ENCODE peak calls at places on chromosome 17, in five cellular contexts. W is stimulated activated CD8-positive, alpha-beta memory T cell treated with anti-CD3 and anti-CD28 coated beads, Interleukin-15, amount 100 ng/mL, for 24 hours; G is CD8-positive, alpha-beta memory T cell; L is kidney glomerular epithelial cell; P is type B pancreatic cell. H is an unnamed sample.

GRCh38 chr17:44203731-44204452 is 4.2 kb upstream of the ATXN7L3 start:
- DNase-seq in W (no peak), G (peak; percentile 61), L (peak; percentile 29), P (no peak), H (no peak)

GRCh38 chr17:72171703-72172670 is 51.2 kb downstream of the SOX9 start:
- DNase-seq in W (no peak), G (no peak), L (no peak), P (no peak), H (no peak)

GRCh38 chr17:63956296-63956920 is 16.3 kb downstream of the SCN4A start:
- DNase-seq in W (no peak), G (no peak), L (no peak), P (no peak), H (no peak)

GRCh38 chr17:962650-963049 is 16.9 kb downstream of the NXN start:
- DNase-seq in W (no peak), G (no peak), L (no peak), P (no peak), H (no peak)

GRCh38 chr17:78137392-78138203 is 7.0 kb downstream of the TMC8 start:
- DNase-seq in W (no peak), G (peak; percentile 68), L (no peak), P (no peak), H (peak; percentile 37)

GRCh38 chr17:77883213-77883650 is 75.3 kb upstream of the TNRC6C start:
- DNase-seq in W (no peak), G (no peak), L (no peak), P (no peak), H (no peak)

GRCh38 chr17:10126554-10127493 is 71.6 kb downstream of the GAS7 start:
- DNase-seq in W (no peak), G (no peak), L (no peak), P (no peak), H (no peak)

GRCh38 chr17:81002409-81003361 is 11.0 kb downstream of the CHMP6 start:
- DNase-seq in W (no peak), G (no peak), L (no peak), P (no peak), H (no peak)

GRCh38 chr17:77436058-77436442 is 295.3 kb downstream of the SEC14L1 start:
- DNase-seq in W (no peak), G (no peak), L (no peak), P (no peak), H (no peak)

GRCh38 chr17:42409467-42410351 is 13.3 kb downstream of the CAVIN1 start:
- DNase-seq in W (no peak), G (no peak), L (peak; percentile 38), P (no peak), H (no peak)

GRCh38 chr17:82400206-82400605 is 17.9 kb upstream of the HEXD start:
- DNase-seq in W (no peak), G (no peak), L (no peak), P (no peak), H (no peak)

GRCh38 chr17:81237591-81238489 is 1.0 kb downstream of the TEPSIN start:
- DNase-seq in W (no peak), G (no peak), L (no peak), P (no peak), H (no peak)

GRCh38 chr17:82703935-82704865 is 5.7 kb upstream of the RAB40B start:
- DNase-seq in W (no peak), G (no peak), L (no peak), P (no peak), H (no peak)

GRCh38 chr17:77854083-77854758 is 104.3 kb upstream of the TNRC6C start:
- DNase-seq in W (no peak), G (peak; percentile 39), L (no peak), P (no peak), H (no peak)

GRCh38 chr17:61634011-61634539 is 43.1 kb upstream of the NACA2 start:
- DNase-seq in W (no peak), G (no peak), L (no peak), P (no peak), H (no peak)

GRCh38 chr17:41767324-41768042 is 19.0 kb downstream of the JUP start:
- DNase-seq in W (no peak), G (no peak), L (no peak), P (no peak), H (no peak)

GRCh38 chr17:50516980-50517379 is 8.7 kb downstream of the MYCBPAP start:
- DNase-seq in W (no peak), G (no peak), L (no peak), P (no peak), H (no peak)

GRCh38 chr17:40068129-40068581 is 5.4 kb downstream of the THRA start:
- DNase-seq in W (no peak), G (no peak), L (no peak), P (no peak), H (no peak)

GRCh38 chr17:39406951-39407350 is 5.5 kb upstream of the FBXL20 start:
- DNase-seq in W (no peak), G (no peak), L (no peak), P (no peak), H (no peak)

GRCh38 chr17:2120550-2121335 is 65.8 kb downstream of the HIC1 start:
- DNase-seq in W (no peak), G (no peak), L (no peak), P (no peak), H (no peak)

GRCh38 chr17:36812762-36813161 is 124.5 kb upstream of the LHX1 start:
- DNase-seq in W (no peak), G (no peak), L (no peak), P (no peak), H (no peak)

GRCh38 chr17:20291076-20291475 is 176.3 kb downstream of the LGALS9B start:
- DNase-seq in W (no peak), G (no peak), L (no peak), P (no peak), H (no peak)

GRCh38 chr17:42779942-42780815 is at the start of gene WNK4:
- DNase-seq in W (no peak), G (no peak), L (no peak), P (no peak), H (no peak)

GRCh38 chr17:34740936-34741515 is 161.6 kb downstream of the TMEM132E start:
- DNase-seq in W (no peak), G (no peak), L (no peak), P (no peak), H (no peak)

GRCh38 chr17:64781394-64781793 is 119.3 kb upstream of the SMURF2 start:
- DNase-seq in W (no peak), G (peak; percentile 61), L (no peak), P (no peak), H (no peak)

GRCh38 chr17:33901085-33901484 is 354.0 kb upstream of the CCL2 start:
- DNase-seq in W (no peak), G (no peak), L (no peak), P (no peak), H (no peak)

GRCh38 chr17:46031440-46031839 is 32.4 kb downstream of the STH start:
- DNase-seq in W (no peak), G (no peak), L (no peak), P (no peak), H (no peak)

GRCh38 chr17:59391026-59391425 is 59.6 kb downstream of the YPEL2 start:
- DNase-seq in W (no peak), G (no peak), L (no peak), P (no peak), H (no peak)

H was measured in naive B cell.